ENCODE peak calls at places on chromosomes 2 and 18, in six cellular contexts. F is AG04450, C is body of pancreas, Y is right lobe of liver, I is AG04449, O is uterus. M is an unnamed sample.
A peak's percentile ranks its signal among the peaks of the same experiment; 100 is the strongest.

GRCh38 chr2:7725132-7725849 is 808.1 kb downstream of the RNF144A start:
- DNase-seq in F (no peak), C (no peak), Y (no peak), I (no peak), O (no peak), M (peak; percentile 50)

GRCh38 chr2:206556357-206556949 is 85.8 kb upstream of the FAM237A start:
- DNase-seq in F (peak; percentile 8), C (no peak), Y (no peak), I (no peak), O (no peak), M (no peak)

GRCh38 chr2:85095094-85095493 is 38.1 kb upstream of the TCF7L1 start:
- DNase-seq in F (no peak), C (no peak), Y (no peak), I (no peak), O (no peak), M (no peak)

GRCh38 chr2:159063677-159064076 is 95.2 kb downstream of the TANC1 start:
- DNase-seq in F (no peak), C (no peak), Y (no peak), I (no peak), O (no peak), M (no peak)

GRCh38 chr2:40202798-40203400 is 249.0 kb downstream of the SLC8A1 start:
- DNase-seq in F (no peak), C (no peak), Y (no peak), I (no peak), O (no peak), M (no peak)

GRCh38 chr2:42386684-42387083 is 25.7 kb upstream of the COX7A2L start:
- DNase-seq in F (no peak), C (no peak), Y (no peak), I (no peak), O (no peak), M (no peak)

GRCh38 chr18:38427234-38427633 is 861.6 kb upstream of the CELF4 start:
- DNase-seq in F (no peak), C (peak; percentile 7), Y (no peak), I (no peak), O (no peak), M (no peak)

GRCh38 chr18:62606106-62606505 is 83.3 kb downstream of the ZCCHC2 start:
- DNase-seq in F (no peak), C (no peak), Y (no peak), I (no peak), O (no peak), M (no peak)

GRCh38 chr2:131112477-131113027 is 7.4 kb downstream of the PLEKHB2 start:
- DNase-seq in F (no peak), C (no peak), Y (no peak), I (no peak), O (no peak), M (no peak)

GRCh38 chr2:97011977-97012569 is 25.7 kb upstream of the FAM178B start:
- DNase-seq in F (peak; percentile 38), C (peak; percentile 12), Y (no peak), I (peak; percentile 21), O (no peak), M (no peak)

GRCh38 chr2:219684721-219685689 is 57.6 kb downstream of the SLC4A3 start:
- DNase-seq in F (no peak), C (peak; percentile 81), Y (peak; percentile 78), I (no peak), O (peak; percentile 72), M (no peak)

GRCh38 chr2:30869988-30870387 is 62.7 kb upstream of the CAPN13 start:
- DNase-seq in F (no peak), C (no peak), Y (no peak), I (no peak), O (no peak), M (no peak)

GRCh38 chr2:196168181-196168580 is 3.2 kb downstream of the STK17B start:
- DNase-seq in F (no peak), C (no peak), Y (no peak), I (no peak), O (no peak), M (no peak)

GRCh38 chr2:64938607-64939285 is 50.5 kb upstream of the SLC1A4 start:
- DNase-seq in F (no peak), C (no peak), Y (no peak), I (no peak), O (no peak), M (no peak)

GRCh38 chr2:11187083-11187619 is 31.9 kb downstream of the SLC66A3 start:
- DNase-seq in F (peak; percentile 27), C (no peak), Y (no peak), I (no peak), O (no peak), M (no peak)

GRCh38 chr2:179049546-179050311 is at the start of gene CCDC141:
- DNase-seq in F (no peak), C (no peak), Y (no peak), I (no peak), O (no peak), M (no peak)

GRCh38 chr2:86833315-86833714 is 28.4 kb downstream of the CD8B start:
- DNase-seq in F (no peak), C (no peak), Y (no peak), I (no peak), O (no peak), M (no peak)

GRCh38 chr2:30717081-30717650 is 90.1 kb downstream of the CAPN13 start:
- DNase-seq in F (no peak), C (no peak), Y (peak; percentile 14), I (no peak), O (no peak), M (peak; percentile 66)

GRCh38 chr2:237244976-237245646 is 159.4 kb downstream of the COPS8 start:
- DNase-seq in F (no peak), C (no peak), Y (no peak), I (no peak), O (no peak), M (peak; percentile 79)

GRCh38 chr18:44771957-44772917 is 91.5 kb downstream of the SETBP1 start:
- DNase-seq in F (no peak), C (no peak), Y (peak; percentile 75), I (no peak), O (peak; percentile 34), M (no peak)

GRCh38 chr18:13318644-13319501 is 100.3 kb downstream of the LDLRAD4 start:
- DNase-seq in F (no peak), C (no peak), Y (no peak), I (no peak), O (no peak), M (peak; percentile 91)

GRCh38 chr2:227509824-227510619 is 38.1 kb downstream of the AGFG1 start:
- DNase-seq in F (no peak), C (no peak), Y (no peak), I (peak; percentile 4), O (no peak), M (no peak)

GRCh38 chr2:48343571-48344440 is 186.1 kb upstream of the STON1 start:
- DNase-seq in F (peak; percentile 55), C (no peak), Y (no peak), I (peak; percentile 26), O (no peak), M (no peak)

GRCh38 chr2:159168707-159169106 is 117.8 kb downstream of the WDSUB1 start:
- DNase-seq in F (no peak), C (no peak), Y (no peak), I (no peak), O (no peak), M (no peak)

GRCh38 chr2:195898505-195898904 is 170.1 kb downstream of the DNAH7 start:
- DNase-seq in F (peak; percentile 99), C (peak; percentile 56), Y (no peak), I (peak; percentile 99), O (peak; percentile 33), M (no peak)

GRCh38 chr18:43571078-43571689 is 293.9 kb upstream of the SYT4 start:
- DNase-seq in F (peak; percentile 11), C (peak; percentile 48), Y (no peak), I (no peak), O (no peak), M (no peak)

GRCh38 chr18:43882358-43882757 is 605.1 kb upstream of the SYT4 start:
- DNase-seq in F (no peak), C (no peak), Y (no peak), I (no peak), O (no peak), M (no peak)

GRCh38 chr18:10062292-10062940 is 148.6 kb downstream of the VAPA start:
- DNase-seq in F (no peak), C (no peak), Y (no peak), I (peak; percentile 52), O (no peak), M (no peak)

GRCh38 chr2:241249654-241250053 is 61.2 kb downstream of the ANO7 start:
- DNase-seq in F (no peak), C (no peak), Y (no peak), I (no peak), O (no peak), M (no peak)
- TF ChIP-seq CTCF in F (no peak), C (no peak), Y (no peak), I (no peak), O (no peak), M (no peak)

GRCh38 chr2:175981546-175981945 is 20.5 kb downstream of the LNPK start:
- DNase-seq in F (no peak), C (no peak), Y (no peak), I (no peak), O (no peak), M (no peak)
- TF ChIP-seq CTCF in F (no peak), C (no peak), Y (no peak), I (no peak), O (no peak), M (no peak)

DNA sequence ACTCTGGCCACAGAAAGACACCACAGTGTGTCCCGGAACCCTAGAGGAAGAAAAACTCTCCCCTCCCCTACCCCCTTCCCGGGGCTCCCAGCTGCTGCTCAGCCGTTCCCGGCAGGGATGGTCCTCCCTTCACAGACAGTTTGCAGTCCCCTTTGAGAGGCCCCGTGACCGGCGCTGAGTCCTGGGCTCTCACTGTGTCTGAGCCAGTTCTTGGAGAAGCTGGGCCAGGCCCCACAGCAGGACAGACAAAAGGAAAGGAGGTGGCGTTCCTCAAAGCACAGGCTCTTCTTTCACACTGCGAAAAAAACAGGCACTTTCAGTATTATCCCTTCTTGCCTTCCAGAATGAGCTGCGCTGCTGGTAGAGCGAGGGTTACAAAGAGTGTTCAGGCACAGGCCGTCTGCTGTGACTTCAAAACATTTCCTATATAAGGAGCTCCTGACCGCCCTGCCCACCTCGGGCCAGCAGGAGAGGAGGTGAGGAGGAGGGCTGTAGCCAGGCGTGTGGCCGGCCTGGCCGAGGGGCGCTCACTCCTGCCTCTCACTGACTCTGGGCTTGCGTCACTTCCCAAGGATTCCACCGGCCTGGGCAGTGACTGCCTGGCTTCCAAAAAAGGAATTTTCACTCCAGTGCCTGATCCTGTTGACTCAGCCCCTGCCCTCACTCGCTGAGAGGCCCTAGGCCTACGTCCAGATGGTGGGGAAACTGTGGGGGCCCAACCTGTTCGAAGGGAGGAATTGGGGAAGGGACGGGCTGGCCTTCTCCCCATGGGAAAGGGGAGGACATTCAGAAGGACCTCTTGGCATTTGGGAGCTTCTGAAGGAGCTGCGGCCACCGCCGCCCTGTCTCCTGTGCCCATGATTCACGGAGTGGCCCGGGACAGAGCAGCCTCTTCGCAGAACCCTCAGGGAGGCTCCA is 24.9 kb downstream of the CIDEA start:
- DNase-seq in F (peak; percentile 97), C (peak; percentile 33), Y (peak; percentile 63), I (peak; percentile 91), O (peak; percentile 91), M (peak; percentile 94)
- TF ChIP-seq CTCF in F (peak; percentile 17), C (no peak), Y (no peak), I (peak; percentile 36), O (peak; percentile 40), M (no peak)

GRCh38 chr18:55779711-55780590 is 192.0 kb upstream of the TCF4 start:
- DNase-seq in F (no peak), C (peak; percentile 26), Y (no peak), I (no peak), O (peak; percentile 47), M (no peak)
- TF ChIP-seq CTCF in F (peak; percentile 22), C (no peak), Y (no peak), I (no peak), O (peak; percentile 54), M (peak; percentile 31)

M was measured in esophagus muscularis mucosa.